ENCODE peak calls at places on chromosomes 11 and 22, in seven cellular contexts. N, P, J, E, C, A and V are unnamed samples.
A peak's percentile ranks its signal among the peaks of the same experiment; 100 is the strongest.

GRCh38 chr11:40281055-40281580 is 1178.3 kb downstream of the LRRC4C start:
- DNase-seq in N (no peak), P (no peak), J (no peak), E (no peak), C (no peak), A (no peak), V (no peak)

GRCh38 chr11:66359662-66360087 is 11.9 kb downstream of the SLC29A2 start:
- DNase-seq in N (no peak), P (no peak), J (no peak), E (no peak), C (no peak), A (no peak), V (no peak)

GRCh38 chr11:95088946-95089619 is 563 bp upstream of the ENDOD1 start:
- DNase-seq in N (no peak), P (no peak), J (no peak), E (no peak), C (no peak), A (no peak), V (no peak)

GRCh38 chr22:39534591-39535301 is 2.2 kb upstream of the RPS19BP1 start:
- DNase-seq in N (peak; percentile 99), P (peak; percentile 76), J (peak; percentile 79), E (no peak), C (no peak), A (peak; percentile 57), V (peak; percentile 47)

GRCh38 chr11:59545179-59546020 is 34.1 kb downstream of the OR4D9 start:
- DNase-seq in N (no peak), P (no peak), J (no peak), E (no peak), C (no peak), A (peak; percentile 88), V (no peak)

GRCh38 chr11:120959189-120959588 is 64.7 kb upstream of the TBCEL start:
- DNase-seq in N (no peak), P (no peak), J (no peak), E (no peak), C (no peak), A (no peak), V (no peak)

GRCh38 chr11:109961261-109961660 is 131.9 kb upstream of the ZC3H12C start:
- DNase-seq in N (no peak), P (no peak), J (no peak), E (no peak), C (no peak), A (no peak), V (no peak)

GRCh38 chr22:23070418-23071162 is at the start of gene GNAZ:
- DNase-seq in N (peak; percentile 67), P (no peak), J (no peak), E (no peak), C (no peak), A (no peak), V (no peak)